ENCODE peak calls at places on chromosome 18, in seven cellular contexts. One of them, this sample, is unnamed.

GRCh38 chr18:39453882-39454281 is 1888.3 kb upstream of the CELF4 start:
- DNase-seq in H1: no peak
- DNase-seq in HCT116: no peak
- DNase-seq in HepG2: peak
- DNase-seq in GM12878: no peak
- DNase-seq in SK-N-SH: no peak
- DNase-seq in K562: no peak
- DNase-seq in this sample: peak

GRCh38 chr18:61731693-61732376 is 161.0 kb downstream of the RNF152 start:
- DNase-seq in SK-N-SH: no peak
- DNase-seq in K562: no peak
- DNase-seq in H1: no peak
- DNase-seq in GM12878: no peak
- DNase-seq in HepG2: no peak
- DNase-seq in HCT116: no peak
- DNase-seq in this sample: no peak

GRCh38 chr18:22344908-22345670 is 72.6 kb downstream of the CTAGE1 start:
- DNase-seq in K562: no peak
- DNase-seq in H1: no peak
- DNase-seq in SK-N-SH: no peak
- DNase-seq in HCT116: no peak
- DNase-seq in HepG2: no peak
- DNase-seq in GM12878: no peak
- DNase-seq in this sample: no peak

GRCh38 chr18:56413862-56414261 is 224.5 kb downstream of the TXNL1 start:
- DNase-seq in H1: no peak
- DNase-seq in HepG2: no peak
- DNase-seq in K562: no peak
- DNase-seq in HCT116: no peak
- DNase-seq in SK-N-SH: no peak
- DNase-seq in GM12878: no peak
- DNase-seq in this sample: no peak

GRCh38 chr18:70292628-70293027 is 3.8 kb downstream of the SOCS6 start:
- DNase-seq in HepG2: no peak
- DNase-seq in HCT116: no peak
- DNase-seq in SK-N-SH: no peak
- DNase-seq in H1: no peak
- DNase-seq in K562: no peak
- DNase-seq in GM12878: no peak
- DNase-seq in this sample: no peak

GRCh38 chr18:73724908-73725307 is 422.7 kb downstream of the FBXO15 start:
- DNase-seq in HepG2: no peak
- DNase-seq in H1: no peak
- DNase-seq in SK-N-SH: no peak
- DNase-seq in HCT116: no peak
- DNase-seq in K562: no peak
- DNase-seq in GM12878: no peak
- DNase-seq in this sample: no peak

GRCh38 chr18:67217551-67218166 is 298.9 kb downstream of the DSEL start:
- DNase-seq in SK-N-SH: peak
- DNase-seq in H1: peak
- DNase-seq in GM12878: no peak
- DNase-seq in HCT116: peak
- DNase-seq in HepG2: peak
- DNase-seq in K562: peak
- DNase-seq in this sample: peak

GRCh38 chr18:55486936-55487335 is 101.1 kb downstream of the TCF4 start:
- DNase-seq in HCT116: no peak
- DNase-seq in H1: no peak
- DNase-seq in SK-N-SH: no peak
- DNase-seq in GM12878: no peak
- DNase-seq in K562: no peak
- DNase-seq in HepG2: no peak
- DNase-seq in this sample: no peak

GRCh38 chr18:14100503-14101286 is 31.5 kb downstream of the ZNF519 start:
- DNase-seq in HCT116: no peak
- DNase-seq in H1: no peak
- DNase-seq in SK-N-SH: no peak
- DNase-seq in HepG2: no peak
- DNase-seq in GM12878: no peak
- DNase-seq in K562: no peak
- DNase-seq in this sample: no peak

GRCh38 chr18:55918449-55918848 is 330.5 kb upstream of the TCF4 start:
- DNase-seq in H1: no peak
- DNase-seq in SK-N-SH: no peak
- DNase-seq in HepG2: no peak
- DNase-seq in HCT116: no peak
- DNase-seq in K562: no peak
- DNase-seq in GM12878: no peak
- DNase-seq in this sample: no peak

GRCh38 chr18:9914334-9914583 is 443 bp downstream of the VAPA start:
- DNase-seq in K562: peak
- DNase-seq in HCT116: no peak
- DNase-seq in SK-N-SH: peak
- DNase-seq in H1: no peak
- DNase-seq in GM12878: no peak
- DNase-seq in HepG2: no peak
- DNase-seq in this sample: no peak

GRCh38 chr18:9734189-9734588 is 26.1 kb downstream of the RAB31 start:
- DNase-seq in K562: no peak
- DNase-seq in HCT116: no peak
- DNase-seq in GM12878: no peak
- DNase-seq in H1: no peak
- DNase-seq in HepG2: peak
- DNase-seq in SK-N-SH: no peak
- DNase-seq in this sample: no peak

GRCh38 chr18:24262097-24262496 is 123.2 kb downstream of the CABYR start:
- DNase-seq in K562: no peak
- DNase-seq in HCT116: no peak
- DNase-seq in H1: no peak
- DNase-seq in GM12878: no peak
- DNase-seq in SK-N-SH: no peak
- DNase-seq in HepG2: no peak
- DNase-seq in this sample: no peak

GRCh38 chr18:9835112-9835755 is 50.5 kb upstream of the TXNDC2 start:
- DNase-seq in GM12878: no peak
- DNase-seq in K562: no peak
- DNase-seq in H1: no peak
- DNase-seq in HCT116: no peak
- DNase-seq in SK-N-SH: no peak
- DNase-seq in HepG2: no peak
- DNase-seq in this sample: peak

GRCh38 chr18:62751341-62751821 is 36.0 kb downstream of the PHLPP1 start:
- DNase-seq in HepG2: no peak
- DNase-seq in GM12878: no peak
- DNase-seq in SK-N-SH: no peak
- DNase-seq in HCT116: no peak
- DNase-seq in H1: no peak
- DNase-seq in K562: no peak
- DNase-seq in this sample: no peak

GRCh38 chr18:34251919-34252318 is 27.2 kb upstream of the NOL4 start:
- DNase-seq in H1: no peak
- DNase-seq in HCT116: no peak
- DNase-seq in GM12878: no peak
- DNase-seq in HepG2: no peak
- DNase-seq in K562: no peak
- DNase-seq in SK-N-SH: no peak
- DNase-seq in this sample: no peak

GRCh38 chr18:11733031-11733430 is 44.0 kb downstream of the GNAL start:
- DNase-seq in H1: peak
- DNase-seq in K562: peak
- DNase-seq in SK-N-SH: peak
- DNase-seq in HepG2: peak
- DNase-seq in GM12878: no peak
- DNase-seq in HCT116: peak
- DNase-seq in this sample: peak

DNA sequence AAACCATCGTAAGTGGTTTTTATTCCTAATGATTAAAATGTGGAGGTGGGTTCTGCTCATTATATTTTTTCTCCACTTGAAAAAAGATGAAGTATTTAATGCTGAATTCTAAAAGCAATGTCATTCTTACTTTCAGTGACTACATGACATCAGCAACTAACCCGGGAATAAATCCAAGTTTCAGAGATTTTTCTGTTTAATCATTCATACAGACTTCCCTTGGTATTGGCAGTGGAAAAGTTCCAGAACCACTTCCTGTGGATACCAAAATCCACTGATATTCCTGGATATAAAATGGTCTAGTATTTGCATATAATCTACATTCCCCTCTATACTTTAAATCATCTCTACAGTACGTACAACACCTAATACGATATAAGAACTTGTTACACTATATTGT is 128.6 kb downstream of the ZNF532 start:
- DNase-seq in GM12878: no peak
- DNase-seq in SK-N-SH: no peak
- DNase-seq in K562: no peak
- DNase-seq in HCT116: no peak
- DNase-seq in H1: no peak
- DNase-seq in HepG2: no peak
- DNase-seq in this sample: no peak
- TF ChIP-seq JUND in GM12878: no peak
- TF ChIP-seq JUND in SK-N-SH: peak
- TF ChIP-seq JUND in K562: no peak
- TF ChIP-seq JUND in HCT116: no peak
- TF ChIP-seq JUND in H1: no peak
- TF ChIP-seq JUND in HepG2: no peak
- TF ChIP-seq JUND in this sample: no peak

GRCh38 chr18:32349728-32350395 is 120.8 kb downstream of the GAREM1 start:
- DNase-seq in SK-N-SH: no peak
- DNase-seq in HepG2: peak
- DNase-seq in H1: no peak
- DNase-seq in GM12878: no peak
- DNase-seq in K562: no peak
- DNase-seq in HCT116: peak
- DNase-seq in this sample: peak
- TF ChIP-seq JUND in SK-N-SH: peak
- TF ChIP-seq JUND in HepG2: peak
- TF ChIP-seq JUND in H1: peak
- TF ChIP-seq JUND in GM12878: no peak
- TF ChIP-seq JUND in K562: no peak
- TF ChIP-seq JUND in HCT116: peak
- TF ChIP-seq JUND in this sample: peak

GRCh38 chr18:75214766-75215515 is 4.3 kb downstream of the TSHZ1 start:
- DNase-seq in H1: no peak
- DNase-seq in SK-N-SH: no peak
- DNase-seq in HCT116: no peak
- DNase-seq in K562: no peak
- DNase-seq in HepG2: peak
- DNase-seq in GM12878: no peak
- DNase-seq in this sample: no peak

GRCh38 chr18:75216926-75217303 is 6.3 kb downstream of the TSHZ1 start:
- DNase-seq in HepG2: no peak
- DNase-seq in HCT116: no peak
- DNase-seq in H1: no peak
- DNase-seq in GM12878: no peak
- DNase-seq in SK-N-SH: no peak
- DNase-seq in K562: no peak
- DNase-seq in this sample: no peak

GRCh38 chr18:75216212-75216925 is 5.8 kb downstream of the TSHZ1 start:
- DNase-seq in HCT116: no peak
- DNase-seq in K562: no peak
- DNase-seq in GM12878: no peak
- DNase-seq in SK-N-SH: no peak
- DNase-seq in H1: no peak
- DNase-seq in HepG2: no peak
- DNase-seq in this sample: no peak

GRCh38 chr18:75213610-75214009 is 3.0 kb downstream of the TSHZ1 start:
- DNase-seq in H1: no peak
- DNase-seq in K562: no peak
- DNase-seq in GM12878: no peak
- DNase-seq in HepG2: no peak
- DNase-seq in HCT116: no peak
- DNase-seq in SK-N-SH: no peak
- DNase-seq in this sample: no peak

DNA sequence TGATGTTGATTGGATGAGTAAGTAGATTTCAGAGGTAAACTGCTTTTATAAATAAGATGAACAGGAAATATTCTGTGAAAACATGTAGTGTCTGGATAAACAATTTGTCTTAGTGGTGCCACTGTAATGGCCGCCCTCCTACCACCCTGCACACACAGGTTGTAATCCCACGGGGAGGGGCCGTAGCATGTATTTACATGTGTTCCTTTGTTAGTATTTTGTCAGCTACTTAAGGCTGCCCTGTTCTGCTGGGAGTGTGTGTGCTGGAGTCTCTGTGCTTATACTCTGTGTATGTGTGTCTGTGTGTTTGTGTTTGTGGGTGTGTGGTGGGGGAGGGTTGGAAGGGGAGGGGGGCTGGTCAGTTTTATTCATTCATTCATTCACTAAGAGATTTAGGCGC is 5.1 kb downstream of the TSHZ1 start:
- DNase-seq in HepG2: no peak
- DNase-seq in SK-N-SH: no peak
- DNase-seq in HCT116: no peak
- DNase-seq in K562: no peak
- DNase-seq in H1: no peak
- DNase-seq in GM12878: no peak
- DNase-seq in this sample: no peak
- TF ChIP-seq JUND in HepG2: no peak
- TF ChIP-seq JUND in SK-N-SH: no peak
- TF ChIP-seq JUND in HCT116: no peak
- TF ChIP-seq JUND in K562: no peak
- TF ChIP-seq JUND in H1: no peak
- TF ChIP-seq JUND in GM12878: no peak
- TF ChIP-seq JUND in this sample: no peak

DNA sequence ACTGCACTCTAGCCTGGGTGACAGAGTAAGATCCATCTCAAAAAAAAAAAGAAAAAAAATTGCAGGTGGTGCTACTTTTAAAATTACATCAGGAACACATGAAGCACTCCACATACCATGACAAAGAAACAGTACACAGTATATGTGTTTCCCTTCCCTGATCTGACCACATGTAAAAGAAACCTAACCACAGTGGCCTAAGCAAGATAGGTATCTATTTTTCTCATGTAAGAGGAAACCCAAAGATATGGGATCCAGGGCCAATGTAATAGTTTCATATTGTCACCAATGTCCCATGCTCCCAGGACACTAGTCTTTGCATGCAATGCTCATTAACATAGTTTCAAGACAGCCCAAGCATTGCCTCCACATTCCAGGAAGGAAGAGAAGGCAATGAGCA is 99.9 kb downstream of the DYM start:
- DNase-seq in HCT116: no peak
- DNase-seq in H1: no peak
- DNase-seq in GM12878: peak
- DNase-seq in SK-N-SH: no peak
- DNase-seq in K562: no peak
- DNase-seq in HepG2: no peak
- DNase-seq in this sample: no peak
- TF ChIP-seq JUND in HCT116: no peak
- TF ChIP-seq JUND in H1: no peak
- TF ChIP-seq JUND in GM12878: no peak
- TF ChIP-seq JUND in SK-N-SH: no peak
- TF ChIP-seq JUND in K562: no peak
- TF ChIP-seq JUND in HepG2: no peak
- TF ChIP-seq JUND in this sample: no peak

GRCh38 chr18:59994357-59994756 is 94.6 kb downstream of the PMAIP1 start:
- DNase-seq in HepG2: no peak
- DNase-seq in H1: no peak
- DNase-seq in HCT116: peak
- DNase-seq in K562: no peak
- DNase-seq in SK-N-SH: no peak
- DNase-seq in GM12878: no peak
- DNase-seq in this sample: peak
- TF ChIP-seq JUND in HepG2: no peak
- TF ChIP-seq JUND in H1: no peak
- TF ChIP-seq JUND in HCT116: no peak
- TF ChIP-seq JUND in K562: no peak
- TF ChIP-seq JUND in SK-N-SH: no peak
- TF ChIP-seq JUND in GM12878: no peak
- TF ChIP-seq JUND in this sample: no peak